ENCODE peak calls at places on chromosomes 4 and X, in six cellular contexts. B is HL-60, S is aorta, T is hepatocyte, M is AG04450, H is upper lobe of right lung. Z is an unnamed sample.

GRCh38 chr4:15035152-15035551 is 32.9 kb downstream of the CPEB2 start:
- DNase-seq in B (no peak), S (no peak), T (peak; percentile 7), M (no peak), H (no peak), Z (no peak)

GRCh38 chr4:151675366-151676060 is 85.3 kb downstream of the GATB start:
- DNase-seq in B (no peak), S (no peak), T (no peak), M (no peak), H (no peak), Z (no peak)

GRCh38 chrX:100376581-100376980 is 33.5 kb downstream of the PCDH19 start:
- DNase-seq in B (no peak), S (no peak), T (no peak), M (no peak), H (no peak), Z (no peak)

GRCh38 chr4:173515458-173515857 is 14.6 kb downstream of the HAND2 start:
- DNase-seq in B (no peak), S (no peak), T (peak; percentile 2), M (no peak), H (no peak), Z (no peak)

GRCh38 chr4:179110356-179110755 is 1668.1 kb upstream of the AGA start:
- DNase-seq in B (no peak), S (no peak), T (peak; percentile 6), M (peak; percentile 88), H (no peak), Z (no peak)

GRCh38 chr4:74408639-74409038 is 36.3 kb upstream of the AREG start:
- DNase-seq in B (no peak), S (no peak), T (no peak), M (no peak), H (no peak), Z (no peak)

GRCh38 chr4:145735330-145735638 is 55.3 kb downstream of the C4orf51 start:
- DNase-seq in B (no peak), S (peak; percentile 48), T (peak; percentile 75), M (peak; percentile 86), H (no peak), Z (no peak)

GRCh38 chr4:146243141-146243882 is 29.0 kb downstream of the REELD1 start:
- DNase-seq in B (peak; percentile 52), S (peak; percentile 56), T (no peak), M (no peak), H (peak; percentile 76), Z (peak; percentile 84)

GRCh38 chr4:73477176-73477575 is 4.4 kb upstream of the AFM start:
- DNase-seq in B (no peak), S (no peak), T (no peak), M (no peak), H (no peak), Z (peak; percentile 61)

GRCh38 chr4:108030332-108030731 is 40.6 kb downstream of the HADH start:
- DNase-seq in B (peak; percentile 2), S (no peak), T (peak; percentile 71), M (peak; percentile 24), H (no peak), Z (no peak)

GRCh38 chr4:146165840-146166239 is 9.7 kb upstream of the LSM6 start:
- DNase-seq in B (no peak), S (no peak), T (no peak), M (peak; percentile 34), H (no peak), Z (no peak)

GRCh38 chr4:38889143-38889542 is 21.5 kb downstream of the FAM114A1 start:
- DNase-seq in B (no peak), S (no peak), T (peak; percentile 36), M (no peak), H (no peak), Z (no peak)

GRCh38 chr4:2938906-2939305 is 24.3 kb downstream of the NOP14 start:
- DNase-seq in B (no peak), S (no peak), T (no peak), M (no peak), H (peak; percentile 48), Z (peak; percentile 63)

GRCh38 chrX:103607385-103608304 is at the start of gene TCEAL3:
- DNase-seq in B (no peak), S (peak; percentile 70), T (peak; percentile 85), M (no peak), H (peak; percentile 82), Z (peak; percentile 85)

GRCh38 chr4:155342142-155342541 is 34.6 kb downstream of the MAP9 start:
- DNase-seq in B (no peak), S (no peak), T (no peak), M (no peak), H (no peak), Z (no peak)

GRCh38 chr4:1011022-1011694 is at the start of gene FGFRL1:
- DNase-seq in B (peak; percentile 67), S (peak; percentile 96), T (peak; percentile 96), M (peak; percentile 41), H (peak; percentile 97), Z (peak; percentile 96)

GRCh38 chrX:108494416-108495095 is 54.9 kb downstream of the COL4A5 start:
- DNase-seq in B (no peak), S (no peak), T (no peak), M (no peak), H (no peak), Z (no peak)

GRCh38 chrX:151871244-151871643 is 41.4 kb upstream of the MAGEA4 start:
- DNase-seq in B (no peak), S (no peak), T (no peak), M (peak; percentile 59), H (no peak), Z (no peak)

GRCh38 chrX:31323658-31324057 is 251.8 kb upstream of the FTHL17 start:
- DNase-seq in B (no peak), S (no peak), T (no peak), M (no peak), H (no peak), Z (no peak)
- H3K27me3 ChIP-seq in B (no peaks in the 10 kb centered on the region), S (no peaks in the 10 kb centered on the region), T (no peaks in the 10 kb centered on the region), M (no peaks in the 10 kb centered on the region), H (no peaks in the 10 kb centered on the region), Z (no peaks in the 10 kb centered on the region)

DNA sequence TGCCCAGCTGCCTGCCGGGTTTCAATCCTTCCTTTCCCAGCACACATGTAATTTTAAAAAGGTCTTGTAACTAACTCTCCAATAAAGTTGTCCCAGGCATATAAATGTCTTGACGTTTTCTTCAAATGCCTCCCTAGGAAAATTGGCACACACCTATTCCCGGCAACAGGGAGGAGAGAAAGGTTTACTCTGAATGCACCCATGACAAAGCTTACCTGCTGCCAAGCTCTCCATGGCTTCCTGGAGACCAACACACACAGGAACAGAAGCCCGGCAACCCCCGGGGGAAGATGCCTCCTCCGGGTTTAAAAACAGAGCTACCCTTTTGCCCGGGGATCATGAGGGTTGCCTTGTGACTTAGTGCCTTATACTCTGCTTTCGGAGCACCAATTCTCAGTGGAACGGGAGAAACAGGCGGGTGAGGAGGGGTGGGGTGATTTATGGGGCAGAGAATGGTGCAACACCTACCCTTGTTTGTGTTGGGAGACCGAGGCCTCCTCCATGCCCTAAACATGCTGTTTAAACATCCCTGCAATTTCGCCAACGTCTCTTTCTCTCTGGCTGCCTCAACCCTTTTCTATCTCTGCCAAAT is 4.8 kb upstream of the GYG2 start:
- DNase-seq in B (no peak), S (no peak), T (no peak), M (no peak), H (no peak), Z (no peak)
- H3K4me3 ChIP-seq in B (no peak overlapping the region), S (no peak overlapping the region), T (no peak overlapping the region), M (no peak overlapping the region), H (no peak overlapping the region), Z (no peak overlapping the region)

GRCh38 chr4:182840108-182840507 is 77.1 kb downstream of the DCTD start:
- DNase-seq in B (no peak), S (no peak), T (no peak), M (no peak), H (no peak), Z (no peak)

GRCh38 chr4:182837831-182838230 is 79.4 kb downstream of the DCTD start:
- DNase-seq in B (no peak), S (no peak), T (no peak), M (no peak), H (no peak), Z (no peak)

GRCh38 chr4:182842104-182842600 is 75.0 kb downstream of the DCTD start:
- DNase-seq in B (no peak), S (no peak), T (no peak), M (no peak), H (no peak), Z (no peak)

GRCh38 chr4:182842991-182843390 is 74.2 kb downstream of the DCTD start:
- DNase-seq in B (no peak), S (no peak), T (no peak), M (no peak), H (no peak), Z (peak; percentile 50)

DNA sequence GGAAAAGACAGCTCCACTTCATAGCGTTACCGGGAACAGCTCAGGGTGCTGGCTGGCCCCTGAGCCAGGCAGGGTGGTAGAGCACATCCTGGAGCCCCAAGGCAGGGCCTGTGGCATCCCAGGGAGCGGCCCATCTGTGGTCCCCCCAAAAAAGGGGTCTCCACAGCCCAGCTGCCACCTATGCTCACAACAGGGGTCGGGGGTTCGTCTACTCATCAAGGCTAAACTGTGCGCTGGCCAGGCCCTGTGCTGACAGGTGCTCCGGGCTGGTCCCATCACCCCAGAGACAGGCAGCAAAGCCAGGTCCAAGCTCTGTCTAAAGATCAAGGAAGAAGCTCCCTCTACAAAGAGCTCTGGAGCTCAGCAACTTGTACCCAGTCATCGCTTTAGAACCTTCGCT is 77.9 kb downstream of the DCTD start:
- DNase-seq in B (no peak), S (no peak), T (no peak), M (no peak), H (no peak), Z (no peak)
- H3K27me3 ChIP-seq in B (no peaks in the 10 kb centered on the region), S (no peaks in the 10 kb centered on the region), T (no peaks in the 10 kb centered on the region), M (peaks cover 18% of the 10 kb centered on the region), H (peaks cover 15% of the 10 kb centered on the region), Z (peaks cover 21% of the 10 kb centered on the region)

GRCh38 chrX:44954562-44954961 is 81.6 kb downstream of the KDM6A start:
- DNase-seq in B (no peak), S (no peak), T (no peak), M (no peak), H (no peak), Z (no peak)

GRCh38 chrX:44953734-44954502 is 80.9 kb downstream of the KDM6A start:
- DNase-seq in B (no peak), S (no peak), T (no peak), M (no peak), H (no peak), Z (no peak)

GRCh38 chrX:44949125-44949524 is 76.1 kb downstream of the KDM6A start:
- DNase-seq in B (no peak), S (no peak), T (no peak), M (no peak), H (no peak), Z (no peak)

GRCh38 chrX:44951572-44952067 is 78.6 kb downstream of the KDM6A start:
- DNase-seq in B (no peak), S (no peak), T (no peak), M (no peak), H (no peak), Z (no peak)

DNA sequence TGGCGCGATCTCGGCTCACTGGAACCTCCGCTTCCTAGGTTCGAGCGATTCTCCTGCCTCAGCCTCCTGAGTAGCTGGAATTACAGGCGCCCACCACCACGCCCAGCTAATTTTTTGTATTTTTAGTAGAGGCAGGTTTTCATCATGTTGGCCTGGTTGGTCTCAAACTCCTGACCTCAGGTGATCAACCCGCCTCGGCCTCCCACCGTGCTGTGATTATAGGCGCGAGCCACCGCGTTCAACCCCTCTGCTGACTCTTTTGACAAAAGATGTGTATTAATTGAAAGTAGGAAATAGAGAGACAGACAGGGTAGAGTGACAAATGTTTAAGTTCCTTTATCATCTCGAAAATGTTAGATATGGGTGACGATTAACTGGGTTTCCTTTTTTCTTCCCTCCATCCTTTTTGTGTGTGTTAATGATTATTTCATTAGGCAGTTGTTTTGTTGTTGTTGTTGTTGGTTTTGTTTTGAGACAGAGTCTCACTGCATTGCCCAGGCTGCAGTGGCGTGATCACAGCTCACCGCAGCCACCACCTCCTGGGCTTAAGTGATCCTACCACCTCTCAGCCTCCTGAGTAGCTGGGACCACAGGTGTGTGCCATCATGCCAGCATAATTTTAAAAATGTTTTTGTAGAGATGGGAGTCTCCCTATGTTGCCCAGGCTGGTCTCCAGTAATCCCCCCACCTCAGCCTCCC is 79.5 kb downstream of the KDM6A start:
- DNase-seq in B (no peak), S (no peak), T (no peak), M (no peak), H (no peak), Z (no peak)
- H3K4me3 ChIP-seq in B (no peak overlapping the region), S (no peak overlapping the region), T (no peak overlapping the region), M (no peak overlapping the region), H (no peak overlapping the region), Z (no peak overlapping the region)